ENCODE peak calls at places on chromosomes 12 and 14, in nine cellular contexts. F is cardiac muscle cell, M is HEK293T, H is AG09309, X is right atrium auricular region, G is activated T-cell treated with anti-CD3 and anti-CD28 coated beads for 48 hours, B is GM10248, I is esophagus squamous epithelium, N is cardiac fibroblast. S is an unnamed sample.

GRCh38 chr12:68420225-68421008 is 88.3 kb upstream of the MDM1 start:
- DNase-seq in F (peak), M (no peak), H (no peak), X (no peak), G (no peak), B (no peak), I (no peak), N (peak), S (no peak)

GRCh38 chr12:53596920-53597363 is 29.2 kb downstream of the ATF7 start:
- DNase-seq in F (peak), M (no peak), H (peak), X (no peak), G (no peak), B (no peak), I (no peak), N (peak), S (peak)

GRCh38 chr14:96255501-96256366 is at the start of gene BDKRB1:
- DNase-seq in F (peak), M (no peak), H (peak), X (no peak), G (no peak), B (no peak), I (no peak), N (peak), S (peak)

GRCh38 chr14:24183014-24183481 is 5.6 kb downstream of the IPO4 start:
- DNase-seq in F (no peak), M (no peak), H (no peak), X (no peak), G (no peak), B (no peak), I (no peak), N (no peak), S (no peak)

GRCh38 chr12:32367381-32367780 is 32.0 kb upstream of the FGD4 start:
- DNase-seq in F (no peak), M (no peak), H (no peak), X (no peak), G (no peak), B (no peak), I (no peak), N (no peak), S (no peak)

GRCh38 chr12:107079172-107080011 is 14.0 kb downstream of the CRY1 start:
- DNase-seq in F (peak), M (peak), H (no peak), X (no peak), G (no peak), B (no peak), I (no peak), N (peak), S (peak)

GRCh38 chr12:109202770-109203169 is 86.4 kb downstream of the ACACB start:
- DNase-seq in F (no peak), M (no peak), H (peak), X (no peak), G (no peak), B (no peak), I (no peak), N (no peak), S (no peak)

GRCh38 chr12:103933237-103933636 is 3.0 kb downstream of the HSP90B1 start:
- DNase-seq in F (no peak), M (no peak), H (no peak), X (no peak), G (no peak), B (no peak), I (no peak), N (no peak), S (peak)

GRCh38 chr12:63982787-63983186 is 138.3 kb downstream of the SRGAP1 start:
- DNase-seq in F (no peak), M (no peak), H (no peak), X (no peak), G (no peak), B (no peak), I (no peak), N (peak), S (no peak)

GRCh38 chr12:19138551-19139344 is 9.2 kb downstream of the PLEKHA5 start:
- DNase-seq in F (no peak), M (no peak), H (peak), X (no peak), G (no peak), B (no peak), I (no peak), N (no peak), S (no peak)

GRCh38 chr12:1926274-1926673 is 7.8 kb upstream of the CACNA2D4 start:
- DNase-seq in F (no peak), M (no peak), H (no peak), X (peak), G (no peak), B (no peak), I (no peak), N (no peak), S (peak)

GRCh38 chr12:124306686-124307555 is 12.0 kb downstream of the RFLNA start:
- DNase-seq in F (no peak), M (no peak), H (no peak), X (no peak), G (no peak), B (no peak), I (no peak), N (no peak), S (no peak)